ENCODE peak calls at places on chromosomes 3 and 15, in four cellular contexts. Z is H1, G is HepG2, K is GM12878. X is an unnamed sample.

GRCh38 chr15:70569139-70569717 is 194.1 kb downstream of the UACA start:
- DNase-seq in Z (no peak), K (no peak), G (peak), X (peak)

GRCh38 chr3:97896547-97896946 is 74.7 kb downstream of the CRYBG3 start:
- DNase-seq in Z (no peak), G (no peak), K (no peak), X (no peak)

GRCh38 chr3:143383433-143383832 is 263.9 kb downstream of the CHST2 start:
- DNase-seq in Z (no peak), K (no peak), G (no peak), X (no peak)

GRCh38 chr3:71288269-71288930 is 295.1 kb downstream of the FOXP1 start:
- DNase-seq in K (no peak), G (peak), Z (no peak), X (no peak)

GRCh38 chr15:78866824-78867223 is 5.9 kb upstream of the MORF4L1 start:
- DNase-seq in K (no peak), G (no peak), Z (no peak), X (no peak)

GRCh38 chr3:60046212-60046611 is 996.4 kb upstream of the CFAP20DC start:
- DNase-seq in G (no peak), K (no peak), Z (no peak), X (no peak)

GRCh38 chr3:65751123-65751700 is 287.5 kb downstream of the MAGI1 start:
- DNase-seq in G (peak), K (no peak), Z (peak), X (peak)

GRCh38 chr3:37974928-37975223 is 15.7 kb upstream of the VILL start:
- DNase-seq in G (no peak), K (no peak), Z (no peak), X (no peak)

GRCh38 chr3:127676456-127676855 is 3.7 kb downstream of the ABTB1 start:
- DNase-seq in K (no peak), G (no peak), Z (peak), X (no peak)

GRCh38 chr3:197750863-197751737 is 1.4 kb downstream of the FYTTD1 start:
- DNase-seq in K (no peak), Z (no peak), G (no peak), X (peak)

GRCh38 chr15:67109141-67110034 is 44.0 kb downstream of the SMAD3 start:
- DNase-seq in K (no peak), G (peak), Z (no peak), X (no peak)

GRCh38 chr3:180265551-180265950 is 228.8 kb upstream of the PEX5L start:
- DNase-seq in G (no peak), Z (no peak), K (no peak), X (no peak)

GRCh38 chr15:64163662-64164362 is 990 bp upstream of the PPIB start:
- DNase-seq in K (no peak), G (peak), Z (no peak), X (no peak)

GRCh38 chr3:98763076-98763475 is at the start of gene ST3GAL6:
- DNase-seq in K (no peak), G (no peak), Z (no peak), X (peak)

GRCh38 chr3:157088506-157089454 is 71.2 kb downstream of the CCNL1 start:
- DNase-seq in K (peak), G (peak), Z (peak), X (peak)

GRCh38 chr15:70870066-70870465 is 16.1 kb upstream of the LARP6 start:
- DNase-seq in K (no peak), G (no peak), Z (no peak), X (peak)

GRCh38 chr15:94478763-94479162 is 247.4 kb downstream of the MCTP2 start:
- DNase-seq in Z (no peak), G (no peak), K (peak), X (no peak)

GRCh38 chr3:37671000-37671483 is 190.6 kb upstream of the CTDSPL start:
- DNase-seq in Z (no peak), G (no peak), K (no peak), X (no peak)

GRCh38 chr3:8993331-8993730 is 30.1 kb upstream of the RAD18 start:
- DNase-seq in K (no peak), G (no peak), Z (no peak), X (no peak)

DNA sequence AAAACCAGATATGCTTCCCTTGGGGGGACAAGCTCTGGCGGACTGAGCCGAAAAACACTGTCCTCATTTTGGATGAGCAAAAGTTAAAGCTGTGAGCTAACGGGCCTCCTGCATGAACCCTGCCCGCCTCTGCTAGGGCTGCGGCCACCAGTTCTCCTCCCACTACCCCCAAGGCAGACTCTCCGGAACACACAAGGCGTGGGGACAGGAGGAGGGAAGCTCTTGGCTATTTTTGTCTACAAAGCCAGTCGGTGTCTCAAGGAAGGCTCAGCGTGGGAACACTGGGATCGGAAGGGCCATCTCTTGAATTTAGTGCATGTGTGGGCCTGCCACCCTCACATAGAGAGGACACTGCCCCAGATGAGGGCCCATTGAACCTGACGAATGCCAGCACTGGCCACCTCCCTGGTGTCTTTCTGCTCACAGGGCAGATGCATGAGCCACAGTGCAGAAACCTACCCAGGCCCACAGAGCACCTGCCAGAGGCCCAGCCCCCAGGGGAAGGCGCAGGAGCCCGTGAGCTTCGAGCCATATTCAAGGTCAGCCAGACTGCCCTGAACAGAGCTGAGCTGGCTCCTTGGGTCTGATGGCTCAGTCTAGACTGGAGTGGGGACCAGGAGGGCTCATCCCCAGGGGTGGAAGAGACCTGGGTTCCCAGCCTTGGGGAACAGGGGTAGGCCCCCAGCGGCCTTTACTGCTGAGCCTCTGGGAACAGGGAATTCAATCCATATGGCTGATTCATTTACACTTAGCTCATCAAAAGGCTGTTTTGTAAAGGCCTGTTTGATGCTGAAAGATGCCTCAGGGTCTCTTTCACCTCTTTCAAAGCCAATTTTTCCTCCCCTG is 38.3 kb downstream of the HCN4 start:
- DNase-seq in G (no peak), K (no peak), Z (no peak), X (no peak)
- H2AFZ ChIP-seq in G (no peak), K (no peak), Z (no peak), X (no peak)

GRCh38 chr3:186277268-186277909 is 84.6 kb downstream of the DGKG start:
- DNase-seq in K (no peak), Z (no peak), G (peak), X (no peak)
- TF ChIP-seq USF2 in K (no peak), Z (no peak), G (no peak), X (no peak)

DNA sequence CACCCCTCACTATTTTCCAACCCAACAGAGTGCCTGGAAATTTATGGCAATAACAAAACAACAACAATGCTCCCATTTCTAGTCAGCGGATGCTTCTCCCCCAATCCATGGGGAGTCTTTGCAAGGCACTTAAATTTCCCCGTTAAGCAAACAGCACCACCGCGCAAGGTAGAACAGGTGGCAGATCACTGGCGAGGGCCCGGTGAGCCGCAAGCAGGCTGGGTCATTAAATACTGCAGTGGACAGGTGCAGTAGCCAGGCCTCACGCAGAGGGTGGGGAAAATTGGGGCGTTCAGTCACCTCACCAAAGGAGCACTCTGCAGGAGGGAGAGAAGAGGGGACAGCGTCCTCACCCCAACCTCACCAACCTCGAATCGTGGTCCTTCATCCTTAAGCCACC is 147.5 kb downstream of the NTRK3 start:
- DNase-seq in K (no peak), Z (no peak), G (no peak), X (no peak)
- TF ChIP-seq TCF12 in K (no peak), Z (no peak), G (no peak), X (no peak)

DNA sequence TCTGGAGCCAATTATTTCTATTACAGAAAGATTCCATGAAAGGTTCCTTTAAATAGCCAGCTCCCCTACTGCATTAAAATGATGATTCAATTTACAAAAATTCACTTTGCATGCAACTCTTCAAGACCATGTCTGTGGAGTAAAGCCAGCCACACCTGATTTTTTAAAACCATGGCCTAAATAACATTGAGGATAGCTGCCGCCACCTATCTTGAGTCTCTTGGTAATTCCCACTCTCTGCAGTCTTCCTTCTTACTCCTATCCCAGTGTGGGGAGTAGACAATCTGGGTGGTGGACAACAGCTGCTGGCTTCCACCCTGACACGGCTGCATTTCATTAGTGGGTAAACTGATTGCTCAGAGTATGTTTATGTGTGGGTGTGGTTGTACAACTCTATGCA is 10.7 kb downstream of the LRTM1 start:
- DNase-seq in Z (no peak), K (no peak), G (no peak), X (no peak)
- H2AFZ ChIP-seq in Z (no peak), K (no peak), G (no peak), X (peak)

GRCh38 chr3:67828486-67829010 is 174.1 kb upstream of the SUCLG2 start:
- DNase-seq in G (no peak), Z (no peak), K (no peak), X (no peak)

DNA sequence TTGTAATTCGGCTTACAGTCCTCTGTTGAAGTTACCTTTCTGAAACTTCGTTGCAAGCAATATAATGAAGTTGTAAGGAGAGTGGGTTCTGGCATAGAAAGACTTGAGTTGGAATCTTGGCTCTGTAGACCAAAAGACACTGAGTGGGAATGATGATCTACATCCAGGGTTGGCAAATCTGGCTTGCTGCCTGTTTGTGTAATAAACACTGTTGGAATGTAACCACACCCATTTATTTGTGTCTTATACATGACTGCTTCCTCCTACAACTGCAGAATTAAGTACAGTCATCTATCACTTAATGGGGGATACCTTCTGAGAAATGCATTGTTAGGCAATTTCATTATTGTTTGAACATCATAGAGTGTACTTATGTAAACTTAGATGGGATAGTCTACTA is 178.4 kb upstream of the SUCLG2 start:
- DNase-seq in G (no peak), Z (no peak), K (no peak), X (no peak)
- TF ChIP-seq USF2 in G (no peak), Z (no peak), K (no peak), X (no peak)

GRCh38 chr3:184155644-184156521 is 706 bp downstream of the DVL3 start:
- DNase-seq in G (peak), Z (peak), K (no peak), X (peak)
- TF ChIP-seq TCF12 in G (no peak), Z (no peak), K (no peak), X (no peak)